ENCODE peak calls at places on chromosomes 4 and X, in six cellular contexts. One of them, this sample, is unnamed.

GRCh38 chrX:56802921-56803848 is 74.1 kb downstream of the NBDY start:
- DNase-seq in A172: peak
- DNase-seq in cardiac muscle cell: peak
- DNase-seq in kidney: peak
- DNase-seq in IMR-90: peak
- DNase-seq in activated CD8-positive, alpha-beta memory T cell treated with anti-CD3 and anti-CD28 coated beads for 48 hours: peak
- DNase-seq in this sample: no peak

GRCh38 chr4:166499820-166500219 is 626.8 kb downstream of the TLL1 start:
- DNase-seq in A172: no peak
- DNase-seq in cardiac muscle cell: no peak
- DNase-seq in kidney: no peak
- DNase-seq in IMR-90: no peak
- DNase-seq in activated CD8-positive, alpha-beta memory T cell treated with anti-CD3 and anti-CD28 coated beads for 48 hours: no peak
- DNase-seq in this sample: no peak

GRCh38 chr4:11623726-11624037 is 195.0 kb upstream of the HS3ST1 start:
- DNase-seq in A172: no peak
- DNase-seq in cardiac muscle cell: peak
- DNase-seq in kidney: no peak
- DNase-seq in IMR-90: peak
- DNase-seq in activated CD8-positive, alpha-beta memory T cell treated with anti-CD3 and anti-CD28 coated beads for 48 hours: no peak
- DNase-seq in this sample: no peak

GRCh38 chr4:6492027-6492590 is 19.7 kb upstream of the PPP2R2C start:
- DNase-seq in A172: no peak
- DNase-seq in cardiac muscle cell: no peak
- DNase-seq in kidney: no peak
- DNase-seq in IMR-90: no peak
- DNase-seq in activated CD8-positive, alpha-beta memory T cell treated with anti-CD3 and anti-CD28 coated beads for 48 hours: no peak
- DNase-seq in this sample: no peak

GRCh38 chr4:108370291-108370690 is 201.6 kb upstream of the LEF1 start:
- DNase-seq in A172: no peak
- DNase-seq in cardiac muscle cell: no peak
- DNase-seq in kidney: no peak
- DNase-seq in IMR-90: no peak
- DNase-seq in activated CD8-positive, alpha-beta memory T cell treated with anti-CD3 and anti-CD28 coated beads for 48 hours: peak
- DNase-seq in this sample: no peak

GRCh38 chr4:113788888-113789287 is 27.4 kb upstream of the CAMK2D start:
- DNase-seq in A172: no peak
- DNase-seq in cardiac muscle cell: no peak
- DNase-seq in kidney: no peak
- DNase-seq in IMR-90: no peak
- DNase-seq in activated CD8-positive, alpha-beta memory T cell treated with anti-CD3 and anti-CD28 coated beads for 48 hours: no peak
- DNase-seq in this sample: no peak

GRCh38 chr4:153024466-153024865 is 88.3 kb downstream of the FHDC1 start:
- DNase-seq in A172: no peak
- DNase-seq in cardiac muscle cell: no peak
- DNase-seq in kidney: no peak
- DNase-seq in IMR-90: no peak
- DNase-seq in activated CD8-positive, alpha-beta memory T cell treated with anti-CD3 and anti-CD28 coated beads for 48 hours: no peak
- DNase-seq in this sample: no peak

GRCh38 chrX:19899234-19899788 is 11.9 kb upstream of the SH3KBP1 start:
- DNase-seq in A172: no peak
- DNase-seq in cardiac muscle cell: no peak
- DNase-seq in kidney: no peak
- DNase-seq in IMR-90: no peak
- DNase-seq in activated CD8-positive, alpha-beta memory T cell treated with anti-CD3 and anti-CD28 coated beads for 48 hours: no peak
- DNase-seq in this sample: no peak

GRCh38 chrX:9902651-9903050 is 64.5 kb upstream of the CLDN34 start:
- DNase-seq in A172: peak
- DNase-seq in cardiac muscle cell: no peak
- DNase-seq in kidney: no peak
- DNase-seq in IMR-90: peak
- DNase-seq in activated CD8-positive, alpha-beta memory T cell treated with anti-CD3 and anti-CD28 coated beads for 48 hours: no peak
- DNase-seq in this sample: peak

GRCh38 chr4:77147400-77147782 is 9.6 kb upstream of the CCNG2 start:
- DNase-seq in A172: no peak
- DNase-seq in cardiac muscle cell: no peak
- DNase-seq in kidney: no peak
- DNase-seq in IMR-90: peak
- DNase-seq in activated CD8-positive, alpha-beta memory T cell treated with anti-CD3 and anti-CD28 coated beads for 48 hours: no peak
- DNase-seq in this sample: no peak

GRCh38 chr4:165151734-165152133 is 39.1 kb upstream of the TMEM192 start:
- DNase-seq in A172: no peak
- DNase-seq in cardiac muscle cell: no peak
- DNase-seq in kidney: no peak
- DNase-seq in IMR-90: peak
- DNase-seq in activated CD8-positive, alpha-beta memory T cell treated with anti-CD3 and anti-CD28 coated beads for 48 hours: no peak
- DNase-seq in this sample: peak

GRCh38 chr4:140099993-140100392 is 54.0 kb downstream of the MAML3 start:
- DNase-seq in A172: peak
- DNase-seq in cardiac muscle cell: no peak
- DNase-seq in kidney: peak
- DNase-seq in IMR-90: peak
- DNase-seq in activated CD8-positive, alpha-beta memory T cell treated with anti-CD3 and anti-CD28 coated beads for 48 hours: no peak
- DNase-seq in this sample: no peak

GRCh38 chrX:48975541-48975940 is 3.9 kb upstream of the KCND1 start:
- DNase-seq in A172: no peak
- DNase-seq in cardiac muscle cell: no peak
- DNase-seq in kidney: no peak
- DNase-seq in IMR-90: no peak
- DNase-seq in activated CD8-positive, alpha-beta memory T cell treated with anti-CD3 and anti-CD28 coated beads for 48 hours: no peak
- DNase-seq in this sample: no peak

GRCh38 chr4:78131403-78131802 is 74.3 kb downstream of the FRAS1 start:
- DNase-seq in A172: no peak
- DNase-seq in cardiac muscle cell: no peak
- DNase-seq in kidney: no peak
- DNase-seq in IMR-90: no peak
- DNase-seq in activated CD8-positive, alpha-beta memory T cell treated with anti-CD3 and anti-CD28 coated beads for 48 hours: no peak
- DNase-seq in this sample: no peak

GRCh38 chr4:115042496-115042895 is 70.9 kb downstream of the NDST4 start:
- DNase-seq in A172: no peak
- DNase-seq in cardiac muscle cell: peak
- DNase-seq in kidney: no peak
- DNase-seq in IMR-90: no peak
- DNase-seq in activated CD8-positive, alpha-beta memory T cell treated with anti-CD3 and anti-CD28 coated beads for 48 hours: no peak
- DNase-seq in this sample: peak

GRCh38 chr4:147780137-147780777 is 48.4 kb downstream of the ARHGAP10 start:
- DNase-seq in A172: no peak
- DNase-seq in cardiac muscle cell: no peak
- DNase-seq in kidney: no peak
- DNase-seq in IMR-90: no peak
- DNase-seq in activated CD8-positive, alpha-beta memory T cell treated with anti-CD3 and anti-CD28 coated beads for 48 hours: no peak
- DNase-seq in this sample: no peak

GRCh38 chr4:103375278-103375677 is 177.1 kb upstream of the CENPE start:
- DNase-seq in A172: peak
- DNase-seq in cardiac muscle cell: no peak
- DNase-seq in kidney: no peak
- DNase-seq in IMR-90: peak
- DNase-seq in activated CD8-positive, alpha-beta memory T cell treated with anti-CD3 and anti-CD28 coated beads for 48 hours: no peak
- DNase-seq in this sample: peak

GRCh38 chrX:55163171-55163570 is 57.0 kb upstream of the PAGE5 start:
- DNase-seq in A172: no peak
- DNase-seq in cardiac muscle cell: no peak
- DNase-seq in kidney: no peak
- DNase-seq in IMR-90: no peak
- DNase-seq in activated CD8-positive, alpha-beta memory T cell treated with anti-CD3 and anti-CD28 coated beads for 48 hours: no peak
- DNase-seq in this sample: no peak

GRCh38 chr4:162104459-162105124 is 59.2 kb downstream of the FSTL5 start:
- DNase-seq in A172: no peak
- DNase-seq in cardiac muscle cell: no peak
- DNase-seq in kidney: no peak
- DNase-seq in IMR-90: no peak
- DNase-seq in activated CD8-positive, alpha-beta memory T cell treated with anti-CD3 and anti-CD28 coated beads for 48 hours: no peak
- DNase-seq in this sample: no peak

GRCh38 chrX:3443186-3443585 is 96.7 kb upstream of the MXRA5 start:
- DNase-seq in A172: no peak
- DNase-seq in cardiac muscle cell: peak
- DNase-seq in kidney: no peak
- DNase-seq in IMR-90: no peak
- DNase-seq in activated CD8-positive, alpha-beta memory T cell treated with anti-CD3 and anti-CD28 coated beads for 48 hours: no peak
- DNase-seq in this sample: no peak

GRCh38 chr4:43690121-43690520 is 758.5 kb downstream of the KCTD8 start:
- DNase-seq in A172: no peak
- DNase-seq in cardiac muscle cell: no peak
- DNase-seq in kidney: no peak
- DNase-seq in IMR-90: peak
- DNase-seq in activated CD8-positive, alpha-beta memory T cell treated with anti-CD3 and anti-CD28 coated beads for 48 hours: no peak
- DNase-seq in this sample: no peak

GRCh38 chrX:14591976-14592375 is 62.6 kb downstream of the GLRA2 start:
- DNase-seq in A172: no peak
- DNase-seq in cardiac muscle cell: no peak
- DNase-seq in kidney: no peak
- DNase-seq in IMR-90: no peak
- DNase-seq in activated CD8-positive, alpha-beta memory T cell treated with anti-CD3 and anti-CD28 coated beads for 48 hours: no peak
- DNase-seq in this sample: no peak

GRCh38 chr4:128859887-128860774 is 50.6 kb downstream of the JADE1 start:
- DNase-seq in A172: no peak
- DNase-seq in cardiac muscle cell: no peak
- DNase-seq in kidney: no peak
- DNase-seq in IMR-90: peak
- DNase-seq in activated CD8-positive, alpha-beta memory T cell treated with anti-CD3 and anti-CD28 coated beads for 48 hours: no peak
- DNase-seq in this sample: no peak

GRCh38 chr4:118280501-118281218 is 72.1 kb downstream of the PRSS12 start:
- DNase-seq in A172: peak
- DNase-seq in cardiac muscle cell: peak
- DNase-seq in kidney: no peak
- DNase-seq in IMR-90: peak
- DNase-seq in activated CD8-positive, alpha-beta memory T cell treated with anti-CD3 and anti-CD28 coated beads for 48 hours: no peak
- DNase-seq in this sample: peak

GRCh38 chrX:153870288-153870690 is 15.7 kb downstream of the L1CAM start:
- DNase-seq in A172: no peak
- DNase-seq in cardiac muscle cell: no peak
- DNase-seq in kidney: no peak
- DNase-seq in IMR-90: no peak
- DNase-seq in activated CD8-positive, alpha-beta memory T cell treated with anti-CD3 and anti-CD28 coated beads for 48 hours: no peak
- DNase-seq in this sample: no peak

GRCh38 chr4:41661447-41662076 is 87.0 kb downstream of the PHOX2B start:
- DNase-seq in A172: peak
- DNase-seq in cardiac muscle cell: peak
- DNase-seq in kidney: no peak
- DNase-seq in IMR-90: peak
- DNase-seq in activated CD8-positive, alpha-beta memory T cell treated with anti-CD3 and anti-CD28 coated beads for 48 hours: no peak
- DNase-seq in this sample: peak

GRCh38 chrX:153673398-153674218 is at the start of gene PNCK:
- DNase-seq in A172: no peak
- DNase-seq in cardiac muscle cell: peak
- DNase-seq in kidney: peak
- DNase-seq in IMR-90: no peak
- DNase-seq in activated CD8-positive, alpha-beta memory T cell treated with anti-CD3 and anti-CD28 coated beads for 48 hours: no peak
- DNase-seq in this sample: no peak

GRCh38 chrX:9542106-9542764 is 77.4 kb downstream of the TBL1X start:
- DNase-seq in A172: peak
- DNase-seq in cardiac muscle cell: no peak
- DNase-seq in kidney: no peak
- DNase-seq in IMR-90: no peak
- DNase-seq in activated CD8-positive, alpha-beta memory T cell treated with anti-CD3 and anti-CD28 coated beads for 48 hours: no peak
- DNase-seq in this sample: no peak

GRCh38 chr4:85419103-85419502 is 55.8 kb upstream of the ARHGAP24 start:
- DNase-seq in A172: no peak
- DNase-seq in cardiac muscle cell: no peak
- DNase-seq in kidney: no peak
- DNase-seq in IMR-90: no peak
- DNase-seq in activated CD8-positive, alpha-beta memory T cell treated with anti-CD3 and anti-CD28 coated beads for 48 hours: no peak
- DNase-seq in this sample: peak

GRCh38 chr4:79492148-79492547 is 84.1 kb upstream of the GK2 start:
- DNase-seq in A172: no peak
- DNase-seq in cardiac muscle cell: no peak
- DNase-seq in kidney: peak
- DNase-seq in IMR-90: no peak
- DNase-seq in activated CD8-positive, alpha-beta memory T cell treated with anti-CD3 and anti-CD28 coated beads for 48 hours: no peak
- DNase-seq in this sample: no peak

GRCh38 chr4:6153874-6154273 is 46.5 kb downstream of the JAKMIP1 start:
- DNase-seq in A172: no peak
- DNase-seq in cardiac muscle cell: peak
- DNase-seq in kidney: no peak
- DNase-seq in IMR-90: no peak
- DNase-seq in activated CD8-positive, alpha-beta memory T cell treated with anti-CD3 and anti-CD28 coated beads for 48 hours: no peak
- DNase-seq in this sample: no peak